ENCODE peak calls at places on chromosomes 5 and 9, in four cellular contexts. U is tibial artery, Z is foreskin keratinocyte, K is Calu3. A is an unnamed sample.

GRCh38 chr5:129852747-129853352 is 51.4 kb upstream of the CHSY3 start:
- DNase-seq in Z (no peak), K (peak; percentile 89), U (peak; percentile 81), A (peak; percentile 69)

GRCh38 chr5:79130781-79131180 is 19.2 kb downstream of the BHMT start:
- DNase-seq in Z (no peak), K (no peak), U (no peak), A (no peak)

GRCh38 chr9:113879906-113880305 is 3.8 kb downstream of the ZNF618 start:
- DNase-seq in K (no peak), Z (no peak), U (no peak), A (no peak)

GRCh38 chr5:137453476-137454080 is 45.5 kb downstream of the SPOCK1 start:
- DNase-seq in Z (peak; percentile 12), K (peak; percentile 18), U (no peak), A (no peak)

GRCh38 chr9:70080481-70081119 is 37.0 kb downstream of the MAMDC2 start:
- DNase-seq in Z (no peak), U (peak; percentile 68), K (no peak), A (no peak)

GRCh38 chr5:43553381-43553780 is 3.5 kb downstream of the PAIP1 start:
- DNase-seq in Z (no peak), U (no peak), K (no peak), A (no peak)

GRCh38 chr9:123678038-123678877 is 251.7 kb downstream of the DENND1A start:
- DNase-seq in Z (no peak), U (no peak), K (no peak), A (no peak)

GRCh38 chr5:36059571-36060515 is 6.8 kb downstream of the UGT3A2 start:
- DNase-seq in U (no peak), K (no peak), Z (no peak), A (no peak)

GRCh38 chr9:109556061-109556460 is 58.0 kb upstream of the PTPN3 start:
- DNase-seq in Z (peak; percentile 96), U (no peak), K (peak; percentile 50), A (peak; percentile 78)

GRCh38 chr5:151078490-151079262 is 2.2 kb downstream of the TNIP1 start:
- DNase-seq in U (no peak), K (peak; percentile 71), Z (no peak), A (no peak)

GRCh38 chr5:168656633-168657032 is 77.5 kb upstream of the PANK3 start:
- DNase-seq in U (no peak), K (peak; percentile 8), Z (no peak), A (no peak)

GRCh38 chr9:87479801-87480201 is 17.9 kb upstream of the DAPK1 start:
- DNase-seq in Z (no peak), U (peak; percentile 38), K (peak; percentile 37), A (no peak)

GRCh38 chr9:70120834-70121510 is 77.3 kb downstream of the MAMDC2 start:
- DNase-seq in Z (peak; percentile 96), U (peak; percentile 85), K (peak; percentile 13), A (peak; percentile 62)

GRCh38 chr9:36149197-36149596 is 12.7 kb downstream of the GLIPR2 start:
- DNase-seq in U (peak; percentile 52), Z (no peak), K (no peak), A (no peak)

A was measured in ureter.